ENCODE peak calls at places on chromosomes 3 and 15, in nine cellular contexts. V is astrocyte; D is AG10803; E is CD8-positive, alpha-beta T cell; S is progenitor cell of endocrine pancreas; H is lung; L is BJ; R is GM13977; K is GM13976. A is an unnamed sample.

GRCh38 chr3:188196232-188196990 is 42.5 kb downstream of the LPP start:
- DNase-seq in V (peak), D (peak), E (no peak), S (no peak), H (no peak), L (no peak), R (no peak), K (no peak), A (no peak)

GRCh38 chr3:67006460-67006859 is 8.4 kb downstream of the KBTBD8 start:
- DNase-seq in V (peak), D (no peak), E (no peak), S (no peak), H (no peak), L (no peak), R (no peak), K (no peak), A (no peak)

GRCh38 chr3:124032881-124033359 is 41.0 kb upstream of the ROPN1 start:
- DNase-seq in V (peak), D (peak), E (peak), S (peak), H (peak), L (peak), R (peak), K (peak), A (peak)

GRCh38 chr3:54773251-54773650 is 154.6 kb downstream of the LRTM1 start:
- DNase-seq in V (no peak), D (peak), E (no peak), S (no peak), H (no peak), L (peak), R (no peak), K (no peak), A (no peak)

GRCh38 chr3:50265988-50266387 is 3.0 kb upstream of the SEMA3B start:
- DNase-seq in V (no peak), D (no peak), E (no peak), S (no peak), H (no peak), L (no peak), R (no peak), K (no peak), A (no peak)

GRCh38 chr15:55282284-55282833 is 7.3 kb downstream of the RAB27A start:
- DNase-seq in V (peak), D (peak), E (no peak), S (no peak), H (no peak), L (peak), R (no peak), K (no peak), A (no peak)

GRCh38 chr3:19937459-19938362 is 3.7 kb upstream of the EFHB start:
- DNase-seq in V (peak), D (no peak), E (no peak), S (no peak), H (no peak), L (no peak), R (no peak), K (no peak), A (no peak)

GRCh38 chr15:34055868-34056595 is 17.0 kb upstream of the AVEN start:
- DNase-seq in V (peak), D (peak), E (no peak), S (no peak), H (no peak), L (peak), R (no peak), K (no peak), A (no peak)

GRCh38 chr3:123258811-123259420 is 57.2 kb downstream of the SEC22A start:
- DNase-seq in V (peak), D (peak), E (no peak), S (no peak), H (no peak), L (no peak), R (no peak), K (peak), A (no peak)

GRCh38 chr3:170809021-170809974 is 60.7 kb downstream of the RPL22L1 start:
- DNase-seq in V (peak), D (peak), E (no peak), S (peak), H (no peak), L (no peak), R (peak), K (peak), A (peak)

GRCh38 chr15:98146031-98146430 is 185.5 kb downstream of the ARRDC4 start:
- DNase-seq in V (no peak), D (no peak), E (no peak), S (no peak), H (no peak), L (no peak), R (no peak), K (no peak), A (no peak)

GRCh38 chr3:111715911-111716523 is 120.9 kb upstream of the ZBED2 start:
- DNase-seq in V (no peak), D (peak), E (peak), S (no peak), H (peak), L (no peak), R (peak), K (peak), A (no peak)

GRCh38 chr3:152419748-152420147 is 151.0 kb downstream of the MBNL1 start:
- DNase-seq in V (no peak), D (no peak), E (no peak), S (no peak), H (no peak), L (no peak), R (no peak), K (no peak), A (no peak)

GRCh38 chr3:42608586-42608985 is 8.1 kb downstream of the NKTR start:
- DNase-seq in V (no peak), D (no peak), E (no peak), S (no peak), H (no peak), L (no peak), R (no peak), K (no peak), A (no peak)

GRCh38 chr3:136632625-136633081 is 119.5 kb downstream of the STAG1 start:
- DNase-seq in V (peak), D (no peak), E (no peak), S (no peak), H (no peak), L (no peak), R (no peak), K (no peak), A (no peak)

GRCh38 chr15:100918690-100919480 is at the start of gene LRRK1:
- DNase-seq in V (peak), D (peak), E (no peak), S (no peak), H (no peak), L (no peak), R (peak), K (peak), A (peak)

GRCh38 chr3:30511524-30512278 is 94.7 kb upstream of the TGFBR2 start:
- DNase-seq in V (peak), D (peak), E (no peak), S (no peak), H (no peak), L (peak), R (no peak), K (no peak), A (no peak)

GRCh38 chr3:121894191-121894990 is at the start of gene SLC15A2:
- DNase-seq in V (peak), D (no peak), E (no peak), S (no peak), H (peak), L (no peak), R (no peak), K (no peak), A (no peak)

GRCh38 chr3:36932979-36933378 is 11.9 kb downstream of the TRANK1 start:
- DNase-seq in V (peak), D (no peak), E (no peak), S (no peak), H (no peak), L (no peak), R (no peak), K (no peak), A (no peak)

GRCh38 chr3:76096836-76097587 is 311.7 kb upstream of the ZNF717 start:
- DNase-seq in V (peak), D (no peak), E (no peak), S (no peak), H (no peak), L (no peak), R (no peak), K (no peak), A (no peak)

GRCh38 chr3:168506589-168506988 is 410.9 kb upstream of the GOLIM4 start:
- DNase-seq in V (no peak), D (no peak), E (no peak), S (no peak), H (no peak), L (no peak), R (no peak), K (no peak), A (no peak)

GRCh38 chr15:99384992-99385669 is 133.8 kb downstream of the LRRC28 start:
- DNase-seq in V (no peak), D (no peak), E (no peak), S (no peak), H (no peak), L (no peak), R (no peak), K (no peak), A (no peak)

GRCh38 chr15:52636459-52636858 is 42.7 kb downstream of the ATOSA start:
- DNase-seq in V (peak), D (no peak), E (no peak), S (no peak), H (no peak), L (no peak), R (no peak), K (no peak), A (no peak)

GRCh38 chr3:157151627-157152026 is 8.3 kb downstream of the CCNL1 start:
- DNase-seq in V (no peak), D (no peak), E (no peak), S (no peak), H (no peak), L (no peak), R (no peak), K (no peak), A (no peak)

GRCh38 chr3:104510091-104510860 is 856.4 kb upstream of the ALCAM start:
- DNase-seq in V (no peak), D (no peak), E (no peak), S (no peak), H (no peak), L (no peak), R (no peak), K (no peak), A (no peak)

GRCh38 chr3:38028621-38029361 is 651 bp downstream of the PLCD1 start:
- DNase-seq in V (no peak), D (no peak), E (no peak), S (no peak), H (no peak), L (no peak), R (no peak), K (no peak), A (no peak)

GRCh38 chr3:59759298-59760169 is 709.7 kb upstream of the CFAP20DC start:
- DNase-seq in V (peak), D (peak), E (no peak), S (no peak), H (no peak), L (no peak), R (no peak), K (no peak), A (no peak)

GRCh38 chr3:184941408-184941807 is 129.4 kb downstream of the VPS8 start:
- DNase-seq in V (no peak), D (no peak), E (no peak), S (no peak), H (no peak), L (no peak), R (no peak), K (no peak), A (no peak)

GRCh38 chr15:51267714-51268105 is 70.7 kb downstream of the CYP19A1 start:
- DNase-seq in V (no peak), D (no peak), E (no peak), S (no peak), H (no peak), L (no peak), R (no peak), K (no peak), A (no peak)

GRCh38 chr3:121895121-121895520 is 920 bp downstream of the SLC15A2 start:
- DNase-seq in V (no peak), D (no peak), E (no peak), S (no peak), H (no peak), L (no peak), R (no peak), K (no peak), A (no peak)

GRCh38 chr3:126013742-126014141 is 44.8 kb downstream of the ROPN1B start:
- DNase-seq in V (peak), D (no peak), E (no peak), S (no peak), H (no peak), L (no peak), R (no peak), K (peak), A (no peak)

GRCh38 chr3:129481783-129482332 is 41.8 kb downstream of the IFT122 start:
- DNase-seq in V (peak), D (peak), E (peak), S (no peak), H (peak), L (no peak), R (no peak), K (no peak), A (no peak)

GRCh38 chr15:40879609-40880008 is 5.6 kb upstream of the RHOV start:
- DNase-seq in V (no peak), D (no peak), E (no peak), S (no peak), H (no peak), L (no peak), R (peak), K (no peak), A (no peak)

GRCh38 chr3:125075738-125076137 is 19.9 kb upstream of the HEG1 start:
- DNase-seq in V (no peak), D (no peak), E (no peak), S (no peak), H (no peak), L (no peak), R (no peak), K (no peak), A (no peak)

GRCh38 chr3:19934098-19934566 is at the start of gene EFHB:
- DNase-seq in V (no peak), D (peak), E (no peak), S (no peak), H (peak), L (no peak), R (no peak), K (no peak), A (no peak)

GRCh38 chr3:16824085-16824696 is 60.6 kb upstream of the PLCL2 start:
- DNase-seq in V (no peak), D (no peak), E (no peak), S (no peak), H (no peak), L (no peak), R (no peak), K (no peak), A (peak)

DNA sequence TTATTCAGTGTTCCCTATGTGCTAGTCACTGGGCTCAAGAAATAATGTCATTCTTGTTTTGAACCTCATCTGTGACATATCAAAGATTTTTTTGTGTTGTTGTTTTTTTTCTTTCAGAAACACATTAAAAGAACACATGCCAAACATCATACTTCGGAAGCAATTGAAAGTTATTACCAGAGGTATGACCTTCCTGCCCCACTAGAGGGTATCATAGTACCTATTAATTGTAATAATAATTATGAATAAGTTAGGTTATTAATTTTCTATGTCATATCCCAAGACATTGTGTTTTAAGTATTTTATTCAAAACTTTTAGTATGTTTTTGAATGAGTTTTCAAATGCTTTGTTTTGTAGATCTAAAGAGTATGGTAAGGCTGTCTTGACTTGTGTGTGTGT is 65.7 kb downstream of the CDIN1 start:
- DNase-seq in V (no peak), D (peak), E (no peak), S (no peak), H (no peak), L (no peak), R (no peak), K (no peak), A (no peak)
- TF ChIP-seq CTCF in V (no peak), D (peak), E (no peak), S (peak), H (no peak), L (peak), R (no peak), K (no peak), A (no peak)

DNA sequence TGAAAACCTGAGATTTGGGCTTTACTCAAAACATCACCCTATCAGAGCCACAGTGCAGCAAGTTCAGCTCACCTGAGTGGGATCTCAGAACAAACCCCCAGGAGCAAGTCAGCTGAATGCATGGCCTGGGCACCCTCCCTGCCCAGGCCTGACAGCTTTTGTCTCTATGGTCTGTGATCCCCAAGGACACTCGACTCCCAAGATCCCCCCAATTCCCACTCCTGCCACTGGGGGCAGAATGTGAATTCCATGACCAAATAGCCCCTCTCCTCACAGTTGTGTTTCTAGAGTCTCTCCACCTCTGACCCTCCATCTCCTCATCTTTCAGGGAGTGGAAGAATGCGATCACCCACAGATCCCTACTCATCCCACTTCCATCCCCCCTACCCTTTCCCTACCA is 58.9 kb downstream of the ZNF445 start:
- DNase-seq in V (no peak), D (no peak), E (no peak), S (no peak), H (no peak), L (no peak), R (no peak), K (no peak), A (no peak)
- TF ChIP-seq CTCF in V (peak), D (peak), E (no peak), S (peak), H (no peak), L (peak), R (peak), K (no peak), A (no peak)

GRCh38 chr3:159239054-159239453 is 437.2 kb downstream of the MFSD1 start:
- DNase-seq in V (peak), D (peak), E (no peak), S (no peak), H (no peak), L (no peak), R (no peak), K (no peak), A (no peak)
- TF ChIP-seq CTCF in V (no peak), D (no peak), E (no peak), S (no peak), H (no peak), L (no peak), R (no peak), K (no peak), A (no peak)

DNA sequence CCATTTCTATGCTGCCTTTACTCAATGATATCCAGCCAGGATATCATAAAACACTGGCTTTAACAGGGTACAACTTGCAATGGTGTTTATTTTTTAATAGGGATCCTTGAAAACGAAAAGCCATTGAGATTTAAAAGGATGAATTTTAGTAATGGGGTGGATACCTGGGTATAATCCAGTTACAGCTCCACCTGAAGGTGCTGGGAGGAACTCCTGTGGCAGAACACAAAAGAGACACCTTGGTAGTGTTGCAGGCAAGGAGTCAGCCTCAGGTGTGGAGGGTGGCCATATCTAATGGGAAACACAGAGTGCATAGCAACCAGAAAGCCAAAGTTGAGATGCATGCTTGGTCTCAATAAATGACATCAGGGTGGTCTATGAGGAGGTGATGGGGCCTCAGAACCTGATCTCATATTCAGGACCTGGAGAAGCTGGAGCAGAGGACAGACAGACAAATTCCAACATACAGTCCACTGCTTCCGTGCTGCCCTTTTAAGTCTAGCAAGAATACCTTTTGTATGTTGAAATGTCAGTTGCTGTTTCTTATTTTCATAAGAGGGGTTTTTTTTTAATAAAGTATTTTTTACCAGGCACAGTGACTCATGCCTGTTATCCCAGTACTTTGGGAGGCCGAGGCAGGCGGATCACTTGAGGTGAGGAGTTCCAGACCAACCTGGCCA is 12.0 kb upstream of the PAQR9 start:
- DNase-seq in V (no peak), D (no peak), E (no peak), S (no peak), H (no peak), L (no peak), R (no peak), K (no peak), A (no peak)
- TF ChIP-seq CTCF in V (no peak), D (no peak), E (no peak), S (peak), H (no peak), L (no peak), R (no peak), K (no peak), A (no peak)

DNA sequence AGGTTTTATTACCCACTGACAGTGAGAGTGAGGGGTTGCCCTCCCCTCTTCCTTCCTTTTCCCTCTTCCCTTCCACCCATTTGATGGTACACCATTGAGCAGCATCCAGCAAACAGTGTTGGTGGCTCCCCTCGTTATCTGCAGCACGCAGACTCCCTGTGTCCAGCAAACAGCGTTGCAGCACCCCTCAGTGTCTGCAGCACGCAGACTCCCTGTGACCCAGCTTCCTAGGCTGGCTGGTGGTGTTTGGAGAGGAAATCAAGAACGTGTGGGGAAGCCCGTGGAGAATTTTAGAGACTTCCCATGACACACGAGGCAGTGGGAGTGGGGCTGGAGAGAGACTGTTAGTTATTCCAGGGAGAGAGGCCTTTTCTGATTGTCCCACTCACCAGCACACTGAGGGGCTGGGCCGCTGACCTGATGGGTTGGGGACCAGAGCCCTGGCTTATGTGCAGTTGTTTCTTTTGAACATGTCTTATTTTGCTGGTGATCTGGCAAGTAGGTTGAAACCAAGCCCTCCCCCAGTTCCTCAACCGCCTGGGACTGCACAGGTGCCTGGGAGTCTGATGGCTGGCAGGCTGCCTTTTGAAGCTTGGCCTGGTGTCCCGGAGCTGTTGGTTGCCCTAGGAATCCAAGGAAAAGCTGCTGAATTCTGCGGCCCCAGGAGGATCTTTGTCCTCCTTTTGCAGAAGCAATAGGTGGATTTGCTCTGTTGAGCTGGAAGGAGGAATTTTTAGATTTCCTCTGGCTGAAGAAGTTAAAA is 18.9 kb downstream of the APBA2 start:
- DNase-seq in V (no peak), D (no peak), E (no peak), S (no peak), H (no peak), L (no peak), R (no peak), K (no peak), A (no peak)
- TF ChIP-seq CTCF in V (no peak), D (no peak), E (no peak), S (no peak), H (no peak), L (no peak), R (no peak), K (no peak), A (no peak)

GRCh38 chr3:159982442-159982841 is 6.2 kb upstream of the IL12A start:
- DNase-seq in V (no peak), D (no peak), E (no peak), S (no peak), H (no peak), L (no peak), R (no peak), K (no peak), A (no peak)

GRCh38 chr3:159991591-159991990 is 3.0 kb downstream of the IL12A start:
- DNase-seq in V (no peak), D (no peak), E (no peak), S (no peak), H (no peak), L (no peak), R (no peak), K (no peak), A (no peak)

GRCh38 chr3:159989973-159990846 is 1.6 kb downstream of the IL12A start:
- DNase-seq in V (no peak), D (no peak), E (no peak), S (no peak), H (no peak), L (no peak), R (no peak), K (no peak), A (no peak)

GRCh38 chr3:159988617-159989251 is at the start of gene IL12A:
- DNase-seq in V (peak), D (peak), E (peak), S (peak), H (peak), L (no peak), R (peak), K (peak), A (peak)

GRCh38 chr3:159987291-159987711 is 1.3 kb upstream of the IL12A start:
- DNase-seq in V (peak), D (peak), E (no peak), S (no peak), H (no peak), L (no peak), R (no peak), K (no peak), A (no peak)
- TF ChIP-seq CTCF in V (no peak), D (peak), E (no peak), S (peak), H (no peak), L (peak), R (peak), K (peak), A (no peak)

GRCh38 chr3:51974963-51975856 is at the start of gene ABHD14A:
- DNase-seq in V (peak), D (peak), E (peak), S (peak), H (peak), L (no peak), R (peak), K (peak), A (peak)
- TF ChIP-seq CTCF in V (no peak), D (no peak), E (no peak), S (no peak), H (no peak), L (no peak), R (peak), K (no peak), A (no peak)

A was measured in GM20000.